ENCODE peak calls at places on chromosomes 12 and 14, in four cellular contexts. One of them, this sample, is unnamed.

GRCh38 chr14:105495101-105495989 is 4.3 kb downstream of the TEDC1 start:
- DNase-seq in EH: no peak
- DNase-seq in activated T-cell treated with anti-CD3 and anti-CD28 coated beads, Interleukin-2, amount 50 U/mL, for 72 hours: no peak
- DNase-seq in NCI-H345: no peak
- DNase-seq in this sample: peak; percentile 81

GRCh38 chr12:100688451-100688864 is 106.1 kb upstream of the ANO4 start:
- DNase-seq in EH: peak; percentile 35
- DNase-seq in activated T-cell treated with anti-CD3 and anti-CD28 coated beads, Interleukin-2, amount 50 U/mL, for 72 hours: no peak
- DNase-seq in NCI-H345: peak; percentile 59
- DNase-seq in this sample: no peak

GRCh38 chr14:103393687-103394626 is 8.7 kb downstream of the MARK3 start:
- DNase-seq in EH: peak; percentile 74
- DNase-seq in activated T-cell treated with anti-CD3 and anti-CD28 coated beads, Interleukin-2, amount 50 U/mL, for 72 hours: no peak
- DNase-seq in NCI-H345: peak; percentile 8
- DNase-seq in this sample: no peak

GRCh38 chr12:121805171-121805687 is 1.4 kb downstream of the SETD1B start:
- DNase-seq in EH: peak; percentile 39
- DNase-seq in activated T-cell treated with anti-CD3 and anti-CD28 coated beads, Interleukin-2, amount 50 U/mL, for 72 hours: no peak
- DNase-seq in NCI-H345: peak; percentile 22
- DNase-seq in this sample: peak; percentile 93

GRCh38 chr12:125128806-125129571 is 63.8 kb downstream of the AACS start:
- DNase-seq in EH: no peak
- DNase-seq in activated T-cell treated with anti-CD3 and anti-CD28 coated beads, Interleukin-2, amount 50 U/mL, for 72 hours: no peak
- DNase-seq in NCI-H345: no peak
- DNase-seq in this sample: peak; percentile 62

GRCh38 chr14:69675877-69676416 is 64.6 kb downstream of the SUSD6 start:
- DNase-seq in EH: no peak
- DNase-seq in activated T-cell treated with anti-CD3 and anti-CD28 coated beads, Interleukin-2, amount 50 U/mL, for 72 hours: peak; percentile 65
- DNase-seq in NCI-H345: no peak
- DNase-seq in this sample: no peak

GRCh38 chr12:14280921-14281320 is 84.6 kb upstream of the ATF7IP start:
- DNase-seq in EH: no peak
- DNase-seq in activated T-cell treated with anti-CD3 and anti-CD28 coated beads, Interleukin-2, amount 50 U/mL, for 72 hours: no peak
- DNase-seq in NCI-H345: no peak
- DNase-seq in this sample: no peak

GRCh38 chr14:93132472-93133065 is 16.8 kb upstream of the ITPK1 start:
- DNase-seq in EH: peak; percentile 36
- DNase-seq in activated T-cell treated with anti-CD3 and anti-CD28 coated beads, Interleukin-2, amount 50 U/mL, for 72 hours: no peak
- DNase-seq in NCI-H345: no peak
- DNase-seq in this sample: peak; percentile 86

GRCh38 chr12:12839886-12840285 is 26.7 kb downstream of the DDX47 start:
- DNase-seq in EH: peak; percentile 98
- DNase-seq in activated T-cell treated with anti-CD3 and anti-CD28 coated beads, Interleukin-2, amount 50 U/mL, for 72 hours: no peak
- DNase-seq in NCI-H345: no peak
- DNase-seq in this sample: peak; percentile 84

GRCh38 chr12:56684745-56685369 is 3.2 kb downstream of the PTGES3 start:
- DNase-seq in EH: no peak
- DNase-seq in activated T-cell treated with anti-CD3 and anti-CD28 coated beads, Interleukin-2, amount 50 U/mL, for 72 hours: no peak
- DNase-seq in NCI-H345: no peak
- DNase-seq in this sample: peak; percentile 42

GRCh38 chr12:51695241-51696010 is 104.4 kb downstream of the SCN8A start:
- DNase-seq in EH: peak; percentile 66
- DNase-seq in activated T-cell treated with anti-CD3 and anti-CD28 coated beads, Interleukin-2, amount 50 U/mL, for 72 hours: no peak
- DNase-seq in NCI-H345: no peak
- DNase-seq in this sample: no peak

GRCh38 chr14:95547626-95548327 is 12.9 kb downstream of the GLRX5 start:
- DNase-seq in EH: peak; percentile 75
- DNase-seq in activated T-cell treated with anti-CD3 and anti-CD28 coated beads, Interleukin-2, amount 50 U/mL, for 72 hours: no peak
- DNase-seq in NCI-H345: no peak
- DNase-seq in this sample: no peak

GRCh38 chr12:107296681-107297086 is 203.3 kb upstream of the CRY1 start:
- DNase-seq in EH: no peak
- DNase-seq in activated T-cell treated with anti-CD3 and anti-CD28 coated beads, Interleukin-2, amount 50 U/mL, for 72 hours: no peak
- DNase-seq in NCI-H345: no peak
- DNase-seq in this sample: no peak

GRCh38 chr14:57617510-57617909 is 123.9 kb upstream of the CCDC198 start:
- DNase-seq in EH: no peak
- DNase-seq in activated T-cell treated with anti-CD3 and anti-CD28 coated beads, Interleukin-2, amount 50 U/mL, for 72 hours: no peak
- DNase-seq in NCI-H345: no peak
- DNase-seq in this sample: no peak

GRCh38 chr12:56987551-56988053 is 18.7 kb downstream of the ZBTB39 start:
- DNase-seq in EH: peak; percentile 80
- DNase-seq in activated T-cell treated with anti-CD3 and anti-CD28 coated beads, Interleukin-2, amount 50 U/mL, for 72 hours: peak; percentile 78
- DNase-seq in NCI-H345: peak; percentile 73
- DNase-seq in this sample: peak; percentile 92

GRCh38 chr12:42483534-42483857 is 106.0 kb downstream of the PRICKLE1 start:
- DNase-seq in EH: no peak
- DNase-seq in activated T-cell treated with anti-CD3 and anti-CD28 coated beads, Interleukin-2, amount 50 U/mL, for 72 hours: peak; percentile 31
- DNase-seq in NCI-H345: no peak
- DNase-seq in this sample: peak; percentile 89

GRCh38 chr12:75491169-75491568 is 10.6 kb downstream of the GLIPR1 start:
- DNase-seq in EH: no peak
- DNase-seq in activated T-cell treated with anti-CD3 and anti-CD28 coated beads, Interleukin-2, amount 50 U/mL, for 72 hours: no peak
- DNase-seq in NCI-H345: no peak
- DNase-seq in this sample: no peak

GRCh38 chr14:67719866-67720265 is 18.2 kb downstream of the RDH12 start:
- DNase-seq in EH: no peak
- DNase-seq in activated T-cell treated with anti-CD3 and anti-CD28 coated beads, Interleukin-2, amount 50 U/mL, for 72 hours: no peak
- DNase-seq in NCI-H345: no peak
- DNase-seq in this sample: no peak

GRCh38 chr12:31031951-31032335 is 41.7 kb upstream of the DDX11 start:
- DNase-seq in EH: no peak
- DNase-seq in activated T-cell treated with anti-CD3 and anti-CD28 coated beads, Interleukin-2, amount 50 U/mL, for 72 hours: no peak
- DNase-seq in NCI-H345: no peak
- DNase-seq in this sample: no peak

GRCh38 chr12:96193725-96194571 is at the start of gene ELK3:
- DNase-seq in EH: peak; percentile 82
- DNase-seq in activated T-cell treated with anti-CD3 and anti-CD28 coated beads, Interleukin-2, amount 50 U/mL, for 72 hours: peak; percentile 71
- DNase-seq in NCI-H345: peak; percentile 48
- DNase-seq in this sample: peak; percentile 94

GRCh38 chr14:94571395-94571794 is 9.8 kb upstream of the SERPINA5 start:
- DNase-seq in EH: peak; percentile 6
- DNase-seq in activated T-cell treated with anti-CD3 and anti-CD28 coated beads, Interleukin-2, amount 50 U/mL, for 72 hours: no peak
- DNase-seq in NCI-H345: no peak
- DNase-seq in this sample: no peak

GRCh38 chr12:57148469-57149308 is 1.3 kb upstream of the LRP1-AS start:
- DNase-seq in EH: peak; percentile 83
- DNase-seq in activated T-cell treated with anti-CD3 and anti-CD28 coated beads, Interleukin-2, amount 50 U/mL, for 72 hours: no peak
- DNase-seq in NCI-H345: no peak
- DNase-seq in this sample: peak; percentile 62

GRCh38 chr12:113674996-113675395 is 203.3 kb upstream of the LHX5 start:
- DNase-seq in EH: no peak
- DNase-seq in activated T-cell treated with anti-CD3 and anti-CD28 coated beads, Interleukin-2, amount 50 U/mL, for 72 hours: no peak
- DNase-seq in NCI-H345: no peak
- DNase-seq in this sample: no peak

GRCh38 chr12:6383572-6384498 is at the start of gene LTBR:
- DNase-seq in EH: peak; percentile 96
- DNase-seq in activated T-cell treated with anti-CD3 and anti-CD28 coated beads, Interleukin-2, amount 50 U/mL, for 72 hours: peak; percentile 31
- DNase-seq in NCI-H345: no peak
- DNase-seq in this sample: peak; percentile 99

GRCh38 chr12:78719721-78720120 is 144.9 kb upstream of the SYT1 start:
- DNase-seq in EH: no peak
- DNase-seq in activated T-cell treated with anti-CD3 and anti-CD28 coated beads, Interleukin-2, amount 50 U/mL, for 72 hours: no peak
- DNase-seq in NCI-H345: no peak
- DNase-seq in this sample: no peak

GRCh38 chr12:16602412-16602811 is 3.5 kb downstream of the LMO3 start:
- DNase-seq in EH: no peak
- DNase-seq in activated T-cell treated with anti-CD3 and anti-CD28 coated beads, Interleukin-2, amount 50 U/mL, for 72 hours: no peak
- DNase-seq in NCI-H345: peak; percentile 57
- DNase-seq in this sample: peak; percentile 15

GRCh38 chr14:37230551-37231194 is 32.9 kb downstream of the MIPOL1 start:
- DNase-seq in EH: peak; percentile 66
- DNase-seq in activated T-cell treated with anti-CD3 and anti-CD28 coated beads, Interleukin-2, amount 50 U/mL, for 72 hours: peak; percentile 10
- DNase-seq in NCI-H345: peak; percentile 77
- DNase-seq in this sample: peak; percentile 54

GRCh38 chr12:131188131-131189050 is 234.7 kb downstream of the ADGRD1 start:
- DNase-seq in EH: no peak
- DNase-seq in activated T-cell treated with anti-CD3 and anti-CD28 coated beads, Interleukin-2, amount 50 U/mL, for 72 hours: no peak
- DNase-seq in NCI-H345: no peak
- DNase-seq in this sample: no peak

GRCh38 chr12:27015730-27016076 is 1.5 kb upstream of the TM7SF3 start:
- DNase-seq in EH: peak; percentile 41
- DNase-seq in activated T-cell treated with anti-CD3 and anti-CD28 coated beads, Interleukin-2, amount 50 U/mL, for 72 hours: no peak
- DNase-seq in NCI-H345: no peak
- DNase-seq in this sample: no peak

GRCh38 chr14:98182385-98183055 is 1089.5 kb downstream of the BCL11B start:
- DNase-seq in EH: no peak
- DNase-seq in activated T-cell treated with anti-CD3 and anti-CD28 coated beads, Interleukin-2, amount 50 U/mL, for 72 hours: peak; percentile 80
- DNase-seq in NCI-H345: no peak
- DNase-seq in this sample: no peak

GRCh38 chr14:35897616-35898111 is 71.5 kb downstream of the BRMS1L start:
- DNase-seq in EH: no peak
- DNase-seq in activated T-cell treated with anti-CD3 and anti-CD28 coated beads, Interleukin-2, amount 50 U/mL, for 72 hours: no peak
- DNase-seq in NCI-H345: peak; percentile 83
- DNase-seq in this sample: no peak

GRCh38 chr14:77653473-77653872 is 37.0 kb upstream of the SPTLC2 start:
- DNase-seq in EH: no peak
- DNase-seq in activated T-cell treated with anti-CD3 and anti-CD28 coated beads, Interleukin-2, amount 50 U/mL, for 72 hours: no peak
- DNase-seq in NCI-H345: no peak
- DNase-seq in this sample: no peak

GRCh38 chr12:114913871-114914801 is 230.2 kb upstream of the TBX3 start:
- DNase-seq in EH: peak; percentile 79
- DNase-seq in activated T-cell treated with anti-CD3 and anti-CD28 coated beads, Interleukin-2, amount 50 U/mL, for 72 hours: no peak
- DNase-seq in NCI-H345: no peak
- DNase-seq in this sample: no peak